ENCODE peak calls at places on chromosome 15, in five cellular contexts. T is heart left ventricle; P is CD8-positive, alpha-beta memory T cell; Z is left lung; W is A549. C is an unnamed sample.
A peak's percentile ranks its signal among the peaks of the same experiment; 100 is the strongest.

GRCh38 chr15:98875309-98875708 is 132.3 kb downstream of the PGPEP1L start:
- DNase-seq in W (no peak), T (no peak), Z (no peak), P (no peak), C (no peak)

GRCh38 chr15:63892794-63893441 is 59.2 kb upstream of the HERC1 start:
- DNase-seq in W (no peak), T (no peak), P (peak; percentile 86), Z (no peak), C (peak; percentile 59)

GRCh38 chr15:58566029-58566428 is 134.2 kb downstream of the LIPC start:
- DNase-seq in P (no peak), T (no peak), W (no peak), Z (no peak), C (no peak)

GRCh38 chr15:78402056-78402610 is 35.9 kb upstream of the IREB2 start:
- DNase-seq in Z (no peak), W (no peak), T (no peak), P (no peak), C (no peak)

GRCh38 chr15:74958320-74958907 is 1.8 kb upstream of the RPP25 start:
- DNase-seq in T (peak; percentile 40), Z (peak; percentile 81), W (peak; percentile 85), P (no peak), C (peak; percentile 87)

GRCh38 chr15:79339588-79340314 is 28.8 kb downstream of the TMED3 start:
- DNase-seq in W (peak; percentile 47), P (no peak), Z (no peak), T (no peak), C (no peak)

GRCh38 chr15:101255615-101256350 is 3.9 kb upstream of the CHSY1 start:
- DNase-seq in Z (no peak), T (peak; percentile 63), P (no peak), W (no peak), C (no peak)

GRCh38 chr15:90300541-90300940 is 35.1 kb downstream of the NGRN start:
- DNase-seq in W (no peak), T (no peak), Z (no peak), P (no peak), C (no peak)

GRCh38 chr15:45377630-45378148 is 655 bp downstream of the GATM start:
- DNase-seq in W (no peak), T (peak; percentile 59), Z (no peak), P (no peak), C (peak; percentile 46)
- H3K4me1 ChIP-seq in W (peaks cover 5% of the 10 kb centered on the region), T (peaks cover 29% of the 10 kb centered on the region), Z (peaks cover 22% of the 10 kb centered on the region), P (peaks cover 11% of the 10 kb centered on the region), C (no peaks in the 10 kb centered on the region)

GRCh38 chr15:85381850-85382751 is 1.7 kb downstream of the AKAP13 start:
- DNase-seq in Z (no peak), P (no peak), W (no peak), T (no peak), C (no peak)
- H3K4me1 ChIP-seq in Z (peaks cover 34% of the 10 kb centered on the region), P (peaks cover 32% of the 10 kb centered on the region), W (peaks cover 32% of the 10 kb centered on the region), T (peaks cover 35% of the 10 kb centered on the region), C (peaks cover 22% of the 10 kb centered on the region)

GRCh38 chr15:66894363-66894762 is 171.0 kb upstream of the SMAD3 start:
- DNase-seq in Z (no peak), P (no peak), W (no peak), T (no peak), C (no peak)
- H3K4me1 ChIP-seq in Z (no peaks in the 10 kb centered on the region), P (no peaks in the 10 kb centered on the region), W (peaks cover 46% of the 10 kb centered on the region), T (peaks cover 19% of the 10 kb centered on the region), C (no peaks in the 10 kb centered on the region)

DNA sequence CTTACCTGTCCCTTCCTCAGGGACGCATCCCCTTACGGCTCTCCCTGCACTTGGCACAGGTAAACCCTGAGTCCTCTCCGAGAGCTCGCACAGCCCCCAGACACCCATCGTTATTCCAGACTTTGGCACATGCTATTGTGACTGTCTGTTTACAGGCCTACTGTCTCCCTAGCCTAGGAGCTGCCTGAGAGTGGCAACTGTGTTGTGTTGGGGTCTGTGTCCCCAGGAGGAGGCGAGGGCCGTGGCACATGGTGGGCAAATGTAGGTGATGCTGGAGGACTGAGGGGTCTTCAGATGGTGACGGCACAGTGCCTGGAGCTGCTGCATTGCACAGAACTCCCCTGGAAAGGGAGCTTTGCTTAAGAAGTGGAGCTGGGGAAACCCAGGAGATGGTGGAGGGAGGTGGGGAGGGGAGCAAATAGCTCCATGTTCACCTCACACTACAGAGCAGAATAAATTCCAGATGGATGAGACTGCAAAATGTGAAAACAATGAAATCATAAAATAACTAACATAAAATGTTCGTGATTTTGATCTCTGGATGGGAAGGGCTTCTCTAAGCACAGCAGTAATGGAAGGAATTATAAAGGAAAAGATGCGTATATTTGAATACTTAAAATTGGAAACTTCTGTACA is 96.5 kb downstream of the SMAD6 start:
- DNase-seq in Z (no peak), P (no peak), W (no peak), T (no peak), C (no peak)
- H3K4me1 ChIP-seq in Z (peaks cover 17% of the 10 kb centered on the region), P (no peaks in the 10 kb centered on the region), W (peaks cover 51% of the 10 kb centered on the region), T (peaks cover 19% of the 10 kb centered on the region), C (peaks cover 16% of the 10 kb centered on the region)

DNA sequence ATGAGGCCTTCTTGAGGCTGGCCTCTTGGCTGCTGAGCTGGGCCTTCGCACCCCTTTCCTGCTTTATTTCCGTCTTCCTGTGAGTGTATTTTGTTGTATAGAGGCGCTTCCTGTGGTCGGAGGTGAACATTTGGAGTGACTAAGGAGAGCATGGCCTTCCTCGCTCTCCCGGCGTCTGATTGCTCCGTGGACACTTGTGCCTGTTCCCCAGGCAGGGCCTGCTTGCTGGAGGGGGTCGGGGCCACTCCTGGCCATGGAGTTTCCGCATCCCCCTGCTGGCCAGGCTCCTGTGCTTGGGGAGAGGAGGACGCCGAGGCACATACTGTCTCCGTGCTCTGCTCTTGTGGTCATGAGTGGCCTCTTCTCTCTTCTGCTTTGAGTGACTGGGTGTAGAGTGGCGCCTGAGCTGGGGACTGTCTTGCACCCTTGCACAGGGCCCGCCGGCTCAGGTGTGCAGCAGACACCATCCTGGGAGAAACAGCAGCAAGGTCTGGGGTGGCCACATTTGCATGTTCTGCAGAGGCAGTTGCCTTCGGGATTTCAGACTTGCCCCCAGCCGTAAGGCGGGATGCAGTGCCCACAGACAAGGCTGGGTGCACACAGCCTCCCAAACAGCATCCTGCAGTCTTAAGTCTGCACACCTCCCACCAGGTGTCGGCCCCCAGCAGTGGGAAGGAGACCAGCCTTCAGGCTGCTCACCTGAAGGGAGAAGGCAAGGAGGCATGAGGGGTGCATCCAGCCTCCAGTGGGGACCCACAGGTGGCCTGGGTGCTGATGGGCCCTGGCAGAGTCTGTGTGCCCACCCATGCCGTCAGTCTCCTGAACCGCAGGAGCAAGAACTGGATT is 16.4 kb downstream of the KLF13 start:
- DNase-seq in P (peak; percentile 34), W (no peak), T (no peak), Z (no peak), C (no peak)
- H3K4me1 ChIP-seq in P (peaks cover 100% of the 10 kb centered on the region), W (peaks cover 31% of the 10 kb centered on the region), T (peaks cover 100% of the 10 kb centered on the region), Z (peaks cover 100% of the 10 kb centered on the region), C (peaks cover 81% of the 10 kb centered on the region)

GRCh38 chr15:61398310-61398709 is 169.2 kb upstream of the RORA start:
- DNase-seq in T (no peak), W (no peak), P (no peak), Z (no peak), C (no peak)

GRCh38 chr15:61393524-61393923 is 164.4 kb upstream of the RORA start:
- DNase-seq in Z (no peak), P (no peak), W (no peak), T (no peak), C (no peak)

GRCh38 chr15:61390138-61390537 is 161.0 kb upstream of the RORA start:
- DNase-seq in Z (no peak), P (no peak), W (no peak), T (no peak), C (no peak)

GRCh38 chr15:61396235-61396927 is 167.3 kb upstream of the RORA start:
- DNase-seq in W (no peak), T (no peak), P (no peak), Z (no peak), C (peak; percentile 10)

GRCh38 chr15:61393949-61394348 is 164.8 kb upstream of the RORA start:
- DNase-seq in W (no peak), Z (no peak), P (no peak), T (no peak), C (no peak)
- H3K4me1 ChIP-seq in W (no peaks in the 10 kb centered on the region), Z (no peaks in the 10 kb centered on the region), P (no peaks in the 10 kb centered on the region), T (no peaks in the 10 kb centered on the region), C (no peaks in the 10 kb centered on the region)

GRCh38 chr15:94526071-94526689 is 294.8 kb downstream of the MCTP2 start:
- DNase-seq in P (no peak), W (no peak), Z (no peak), T (no peak), C (no peak)
- H3K4me1 ChIP-seq in P (no peaks in the 10 kb centered on the region), W (no peaks in the 10 kb centered on the region), Z (no peaks in the 10 kb centered on the region), T (no peaks in the 10 kb centered on the region), C (peaks cover 7% of the 10 kb centered on the region)

C was measured in transverse colon.